ENCODE peak calls at places on chromosomes 16 and 17, in eight cellular contexts. One of them, this sample, is unnamed.

GRCh38 chr17:69179227-69179952 is 37.7 kb upstream of the ABCA6 start:
- DNase-seq in PC-3: no peak
- DNase-seq in lower leg skin: no peak
- DNase-seq in uterus: no peak
- DNase-seq in fibroblast of lung: peak; percentile 30
- DNase-seq in fibroblast of mammary gland: peak; percentile 41
- DNase-seq in right lobe of liver: no peak
- DNase-seq in stomach: peak; percentile 71
- DNase-seq in this sample: peak; percentile 53

GRCh38 chr17:29595107-29595942 is 2.4 kb downstream of the ANKRD13B start:
- DNase-seq in PC-3: peak; percentile 30
- DNase-seq in lower leg skin: no peak
- DNase-seq in uterus: no peak
- DNase-seq in fibroblast of lung: peak; percentile 28
- DNase-seq in fibroblast of mammary gland: no peak
- DNase-seq in right lobe of liver: no peak
- DNase-seq in stomach: no peak
- DNase-seq in this sample: no peak

GRCh38 chr16:9844361-9844760 is 337.9 kb downstream of the GRIN2A start:
- DNase-seq in PC-3: peak; percentile 28
- DNase-seq in lower leg skin: no peak
- DNase-seq in uterus: no peak
- DNase-seq in fibroblast of lung: peak; percentile 14
- DNase-seq in fibroblast of mammary gland: peak; percentile 97
- DNase-seq in right lobe of liver: no peak
- DNase-seq in stomach: no peak
- DNase-seq in this sample: peak; percentile 66

GRCh38 chr17:17227608-17228520 is 9.1 kb downstream of the FLCN start:
- DNase-seq in PC-3: no peak
- DNase-seq in lower leg skin: no peak
- DNase-seq in uterus: no peak
- DNase-seq in fibroblast of lung: no peak
- DNase-seq in fibroblast of mammary gland: no peak
- DNase-seq in right lobe of liver: peak; percentile 86
- DNase-seq in stomach: peak; percentile 67
- DNase-seq in this sample: no peak

GRCh38 chr17:76123749-76124581 is 17.1 kb downstream of the FOXJ1 start:
- DNase-seq in PC-3: no peak
- DNase-seq in lower leg skin: no peak
- DNase-seq in uterus: no peak
- DNase-seq in fibroblast of lung: no peak
- DNase-seq in fibroblast of mammary gland: no peak
- DNase-seq in right lobe of liver: no peak
- DNase-seq in stomach: no peak
- DNase-seq in this sample: no peak

GRCh38 chr17:67818110-67819002 is 6.9 kb upstream of the BPTF start:
- DNase-seq in PC-3: peak; percentile 22
- DNase-seq in lower leg skin: peak; percentile 58
- DNase-seq in uterus: no peak
- DNase-seq in fibroblast of lung: no peak
- DNase-seq in fibroblast of mammary gland: peak; percentile 41
- DNase-seq in right lobe of liver: no peak
- DNase-seq in stomach: no peak
- DNase-seq in this sample: no peak

GRCh38 chr17:74872313-74873035 is at the start of gene FDXR:
- DNase-seq in PC-3: peak; percentile 21
- DNase-seq in lower leg skin: no peak
- DNase-seq in uterus: no peak
- DNase-seq in fibroblast of lung: no peak
- DNase-seq in fibroblast of mammary gland: no peak
- DNase-seq in right lobe of liver: no peak
- DNase-seq in stomach: no peak
- DNase-seq in this sample: no peak

GRCh38 chr17:6064855-6065254 is 5.3 kb upstream of the WSCD1 start:
- DNase-seq in PC-3: no peak
- DNase-seq in lower leg skin: no peak
- DNase-seq in uterus: no peak
- DNase-seq in fibroblast of lung: no peak
- DNase-seq in fibroblast of mammary gland: no peak
- DNase-seq in right lobe of liver: no peak
- DNase-seq in stomach: no peak
- DNase-seq in this sample: no peak

GRCh38 chr17:39194089-39194984 is 3.1 kb downstream of the CACNB1 start:
- DNase-seq in PC-3: no peak
- DNase-seq in lower leg skin: no peak
- DNase-seq in uterus: peak; percentile 57
- DNase-seq in fibroblast of lung: peak; percentile 58
- DNase-seq in fibroblast of mammary gland: peak; percentile 65
- DNase-seq in right lobe of liver: no peak
- DNase-seq in stomach: no peak
- DNase-seq in this sample: peak; percentile 68

GRCh38 chr17:40242774-40243173 is 23.7 kb downstream of the WIPF2 start:
- DNase-seq in PC-3: no peak
- DNase-seq in lower leg skin: no peak
- DNase-seq in uterus: no peak
- DNase-seq in fibroblast of lung: no peak
- DNase-seq in fibroblast of mammary gland: peak; percentile 36
- DNase-seq in right lobe of liver: no peak
- DNase-seq in stomach: no peak
- DNase-seq in this sample: peak; percentile 46

GRCh38 chr17:50425682-50426471 is at the start of gene ACSF2:
- DNase-seq in PC-3: peak; percentile 76
- DNase-seq in lower leg skin: peak; percentile 93
- DNase-seq in uterus: peak; percentile 60
- DNase-seq in fibroblast of lung: peak; percentile 71
- DNase-seq in fibroblast of mammary gland: peak; percentile 23
- DNase-seq in right lobe of liver: peak; percentile 86
- DNase-seq in stomach: peak; percentile 82
- DNase-seq in this sample: peak; percentile 49

GRCh38 chr16:15899538-15900100 is 11.2 kb upstream of the CEP20 start:
- DNase-seq in PC-3: peak; percentile 95
- DNase-seq in lower leg skin: no peak
- DNase-seq in uterus: no peak
- DNase-seq in fibroblast of lung: peak; percentile 72
- DNase-seq in fibroblast of mammary gland: peak; percentile 91
- DNase-seq in right lobe of liver: no peak
- DNase-seq in stomach: peak; percentile 69
- DNase-seq in this sample: peak; percentile 84

GRCh38 chr17:59853168-59853918 is 39.4 kb downstream of the TUBD1 start:
- DNase-seq in PC-3: peak; percentile 100
- DNase-seq in lower leg skin: peak; percentile 86
- DNase-seq in uterus: no peak
- DNase-seq in fibroblast of lung: peak; percentile 98
- DNase-seq in fibroblast of mammary gland: peak; percentile 96
- DNase-seq in right lobe of liver: no peak
- DNase-seq in stomach: peak; percentile 91
- DNase-seq in this sample: peak; percentile 92

GRCh38 chr16:55949518-55949917 is 74.3 kb upstream of the CES5A start:
- DNase-seq in PC-3: peak; percentile 2
- DNase-seq in lower leg skin: no peak
- DNase-seq in uterus: no peak
- DNase-seq in fibroblast of lung: no peak
- DNase-seq in fibroblast of mammary gland: peak; percentile 11
- DNase-seq in right lobe of liver: no peak
- DNase-seq in stomach: no peak
- DNase-seq in this sample: peak; percentile 42

GRCh38 chr16:81483970-81484595 is 39.5 kb downstream of the CMIP start:
- DNase-seq in PC-3: no peak
- DNase-seq in lower leg skin: no peak
- DNase-seq in uterus: no peak
- DNase-seq in fibroblast of lung: no peak
- DNase-seq in fibroblast of mammary gland: no peak
- DNase-seq in right lobe of liver: no peak
- DNase-seq in stomach: no peak
- DNase-seq in this sample: no peak

GRCh38 chr17:74859439-74860228 is at the start of gene GRIN2C:
- DNase-seq in PC-3: no peak
- DNase-seq in lower leg skin: no peak
- DNase-seq in uterus: no peak
- DNase-seq in fibroblast of lung: no peak
- DNase-seq in fibroblast of mammary gland: no peak
- DNase-seq in right lobe of liver: no peak
- DNase-seq in stomach: no peak
- DNase-seq in this sample: no peak

GRCh38 chr17:82410014-82410716 is 8.0 kb upstream of the HEXD start:
- DNase-seq in PC-3: no peak
- DNase-seq in lower leg skin: no peak
- DNase-seq in uterus: no peak
- DNase-seq in fibroblast of lung: no peak
- DNase-seq in fibroblast of mammary gland: no peak
- DNase-seq in right lobe of liver: no peak
- DNase-seq in stomach: no peak
- DNase-seq in this sample: no peak

GRCh38 chr17:72950236-72950931 is 142.1 kb downstream of the SLC39A11 start:
- DNase-seq in PC-3: no peak
- DNase-seq in lower leg skin: no peak
- DNase-seq in uterus: no peak
- DNase-seq in fibroblast of lung: no peak
- DNase-seq in fibroblast of mammary gland: no peak
- DNase-seq in right lobe of liver: no peak
- DNase-seq in stomach: no peak
- DNase-seq in this sample: no peak

DNA sequence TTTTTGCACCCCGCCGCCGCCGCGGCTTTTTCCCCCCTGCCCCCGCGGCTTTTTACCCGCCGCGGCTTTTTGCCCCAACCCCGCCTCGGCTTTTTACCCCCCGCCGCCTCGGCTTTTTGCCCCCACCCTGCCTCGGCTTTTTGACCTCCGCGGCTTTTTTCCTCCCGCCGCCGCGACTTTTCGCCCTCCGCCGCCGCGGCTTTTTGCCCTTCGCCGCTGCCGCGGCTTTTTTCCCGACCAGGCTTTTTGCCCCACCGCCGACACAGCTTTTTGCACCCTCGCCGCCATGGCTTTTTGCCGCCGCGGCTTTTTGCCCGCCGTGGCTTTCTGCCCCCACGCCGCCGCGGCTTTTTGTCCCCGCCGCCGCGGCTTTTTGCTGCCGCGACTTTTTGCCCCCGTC is 137.0 kb upstream of the TP53TG3D start:
- DNase-seq in PC-3: no peak
- DNase-seq in lower leg skin: no peak
- DNase-seq in uterus: no peak
- DNase-seq in fibroblast of lung: no peak
- DNase-seq in fibroblast of mammary gland: no peak
- DNase-seq in right lobe of liver: peak; percentile 24
- DNase-seq in stomach: no peak
- DNase-seq in this sample: no peak
- H3K4me3 ChIP-seq in PC-3: peak overlapping the region; percentile 53
- H3K4me3 ChIP-seq in lower leg skin: peak overlapping the region; percentile 32
- H3K4me3 ChIP-seq in uterus: peak overlapping the region; percentile 2
- H3K4me3 ChIP-seq in fibroblast of lung: no peak overlapping the region
- H3K4me3 ChIP-seq in fibroblast of mammary gland: peak overlapping the region; percentile 42
- H3K4me3 ChIP-seq in right lobe of liver: no peak overlapping the region
- H3K4me3 ChIP-seq in stomach: peak overlapping the region; percentile 45
- H3K4me3 ChIP-seq in this sample: peak overlapping the region; percentile 55

DNA sequence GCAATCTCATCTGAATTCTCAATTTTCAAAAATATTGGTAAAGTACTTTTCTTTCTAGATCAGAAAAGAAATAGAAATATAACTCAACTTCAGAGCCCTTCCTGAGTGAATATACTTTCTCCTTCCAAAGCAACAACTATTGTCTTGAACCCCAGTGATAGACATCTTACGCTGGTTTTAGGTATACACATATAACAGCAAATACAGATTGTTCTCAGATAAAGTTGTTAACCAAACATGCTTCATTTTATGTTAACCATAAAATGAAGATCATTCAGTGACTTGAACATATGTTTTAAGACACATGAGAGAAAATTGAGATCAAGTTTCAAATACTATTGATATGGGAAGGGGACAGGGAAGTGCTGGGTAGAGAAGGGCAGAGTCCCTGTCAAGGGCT is 53.7 kb upstream of the C17orf78 start:
- DNase-seq in PC-3: no peak
- DNase-seq in lower leg skin: no peak
- DNase-seq in uterus: no peak
- DNase-seq in fibroblast of lung: no peak
- DNase-seq in fibroblast of mammary gland: no peak
- DNase-seq in right lobe of liver: no peak
- DNase-seq in stomach: no peak
- DNase-seq in this sample: no peak
- TF ChIP-seq CTCF in PC-3: no peak
- TF ChIP-seq CTCF in lower leg skin: no peak
- TF ChIP-seq CTCF in uterus: no peak
- TF ChIP-seq CTCF in fibroblast of lung: no peak
- TF ChIP-seq CTCF in fibroblast of mammary gland: no peak
- TF ChIP-seq CTCF in right lobe of liver: no peak
- TF ChIP-seq CTCF in stomach: no peak
- TF ChIP-seq CTCF in this sample: no peak

DNA sequence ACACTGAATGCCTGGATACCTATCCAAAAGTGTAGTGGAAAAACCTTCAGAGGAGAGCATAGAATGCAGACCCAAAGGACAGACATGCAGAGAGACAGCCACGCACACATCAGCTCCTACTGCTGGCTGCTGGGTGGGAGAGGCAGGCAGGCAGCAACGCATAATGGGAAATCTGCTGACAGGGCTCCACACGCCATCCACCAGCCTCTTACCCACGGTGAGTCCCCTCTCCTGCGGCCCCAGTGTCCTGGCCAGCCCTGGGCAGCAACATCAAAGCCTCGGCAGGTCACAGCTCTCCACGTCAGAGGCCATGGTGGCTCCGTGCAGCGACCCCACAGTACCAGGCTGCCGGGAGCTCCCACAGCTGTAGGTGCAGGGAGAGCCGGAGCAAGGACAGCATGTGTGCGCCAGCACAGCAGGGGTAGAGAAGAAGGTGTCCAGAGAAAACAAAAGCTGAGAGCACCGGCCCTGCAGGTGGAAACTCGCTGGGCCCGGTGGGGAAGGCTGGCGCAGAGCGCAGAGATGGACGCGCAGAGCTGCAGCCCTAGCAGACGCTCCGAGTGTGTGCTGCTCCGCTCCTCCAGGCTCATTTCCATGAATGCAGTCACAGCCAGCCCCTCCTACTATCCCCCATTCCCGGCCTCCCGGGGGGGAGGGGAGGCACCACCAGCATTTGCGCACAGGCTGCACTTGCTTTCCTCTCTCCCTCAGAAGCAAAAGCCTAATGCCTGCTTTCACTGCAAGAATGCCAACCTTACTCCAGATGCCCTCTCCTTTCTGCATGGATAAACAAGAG is 58.9 kb downstream of the CYTH1 start:
- DNase-seq in PC-3: no peak
- DNase-seq in lower leg skin: peak; percentile 83
- DNase-seq in uterus: no peak
- DNase-seq in fibroblast of lung: peak; percentile 52
- DNase-seq in fibroblast of mammary gland: no peak
- DNase-seq in right lobe of liver: no peak
- DNase-seq in stomach: no peak
- DNase-seq in this sample: no peak
- H3K4me3 ChIP-seq in PC-3: no peak overlapping the region
- H3K4me3 ChIP-seq in lower leg skin: no peak overlapping the region
- H3K4me3 ChIP-seq in uterus: peak overlapping the region; percentile 0
- H3K4me3 ChIP-seq in fibroblast of lung: peak overlapping the region; percentile 11
- H3K4me3 ChIP-seq in fibroblast of mammary gland: no peak overlapping the region
- H3K4me3 ChIP-seq in right lobe of liver: no peak overlapping the region
- H3K4me3 ChIP-seq in stomach: peak overlapping the region; percentile 41
- H3K4me3 ChIP-seq in this sample: peak overlapping the region; percentile 33

DNA sequence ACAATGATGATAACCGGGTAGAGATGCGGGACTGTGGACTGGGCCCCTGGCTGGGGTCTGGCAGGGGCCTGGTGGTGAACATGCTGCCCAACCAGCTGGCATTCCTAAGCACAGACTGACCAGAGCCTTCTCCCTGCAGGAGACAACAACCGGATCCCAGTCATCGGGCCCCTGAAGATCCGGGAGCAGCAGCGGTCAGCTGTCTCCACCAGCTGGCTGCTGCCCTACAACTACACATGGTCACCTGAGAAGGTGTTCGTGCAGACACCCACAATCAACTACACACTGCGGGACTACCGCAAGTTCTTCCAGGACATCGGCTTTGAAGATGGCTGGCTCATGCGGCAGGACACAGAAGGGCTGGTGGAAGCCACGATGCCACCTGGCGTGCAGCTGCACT is 5.3 kb upstream of the SLC7A6 start:
- DNase-seq in PC-3: no peak
- DNase-seq in lower leg skin: no peak
- DNase-seq in uterus: no peak
- DNase-seq in fibroblast of lung: no peak
- DNase-seq in fibroblast of mammary gland: no peak
- DNase-seq in right lobe of liver: no peak
- DNase-seq in stomach: no peak
- DNase-seq in this sample: no peak
- TF ChIP-seq CTCF in PC-3: no peak
- TF ChIP-seq CTCF in lower leg skin: no peak
- TF ChIP-seq CTCF in uterus: no peak
- TF ChIP-seq CTCF in fibroblast of lung: no peak
- TF ChIP-seq CTCF in fibroblast of mammary gland: no peak
- TF ChIP-seq CTCF in right lobe of liver: no peak
- TF ChIP-seq CTCF in stomach: no peak
- TF ChIP-seq CTCF in this sample: no peak

This sample was measured in AG10803.